ENCODE peak calls at places on chromosomes 16 and 17, in five cellular contexts. Z is Panc1, V is H1, O is sigmoid colon, G is GM12878. C is an unnamed sample.

GRCh38 chr17:76845524-76845923 is 22.7 kb upstream of the MGAT5B start:
- DNase-seq in V (no peak), Z (no peak), G (no peak), O (no peak), C (no peak)

GRCh38 chr16:86170720-86171119 is 271.8 kb downstream of the IRF8 start:
- DNase-seq in V (no peak), G (no peak), O (no peak), Z (no peak), C (no peak)

GRCh38 chr17:73532441-73532901 is 111.8 kb downstream of the SDK2 start:
- DNase-seq in Z (no peak), O (no peak), G (no peak), V (no peak), C (no peak)

GRCh38 chr17:7769854-7770253 is 52.3 kb downstream of the DNAH2 start:
- DNase-seq in O (no peak), G (no peak), Z (no peak), V (no peak), C (no peak)

GRCh38 chr16:57432505-57432904 is 14.7 kb downstream of the CIAPIN1 start:
- DNase-seq in O (no peak), V (no peak), G (no peak), Z (no peak), C (no peak)

GRCh38 chr16:58863761-58864160 is 129.6 kb upstream of the GOT2 start:
- DNase-seq in G (no peak), Z (no peak), O (no peak), V (no peak), C (no peak)

GRCh38 chr17:59038734-59039133 is 67.9 kb downstream of the TRIM37 start:
- DNase-seq in V (no peak), O (no peak), Z (no peak), G (no peak), C (no peak)

GRCh38 chr17:76884995-76885896 is 17.0 kb downstream of the MGAT5B start:
- DNase-seq in O (no peak), V (no peak), G (no peak), Z (no peak), C (no peak)

GRCh38 chr17:75755205-75755901 is 9.6 kb downstream of the GALK1 start:
- DNase-seq in Z (no peak), G (no peak), O (no peak), V (no peak), C (no peak)

GRCh38 chr16:49731911-49732310 is 124.0 kb downstream of the ZNF423 start:
- DNase-seq in Z (no peak), G (no peak), V (no peak), O (no peak), C (no peak)

GRCh38 chr16:51426276-51426675 is 275.2 kb upstream of the SALL1 start:
- DNase-seq in O (no peak), V (no peak), Z (no peak), G (no peak), C (no peak)

GRCh38 chr17:74547736-74548135 is 1.8 kb upstream of the CD300C start:
- DNase-seq in Z (no peak), O (no peak), G (no peak), V (no peak), C (no peak)

GRCh38 chr17:64773836-64774761 is 112.0 kb upstream of the SMURF2 start:
- DNase-seq in V (peak), G (no peak), O (no peak), Z (no peak), C (peak)

GRCh38 chr17:73610331-73610911 is 33.8 kb downstream of the SDK2 start:
- DNase-seq in G (no peak), Z (no peak), V (no peak), O (no peak), C (no peak)

DNA sequence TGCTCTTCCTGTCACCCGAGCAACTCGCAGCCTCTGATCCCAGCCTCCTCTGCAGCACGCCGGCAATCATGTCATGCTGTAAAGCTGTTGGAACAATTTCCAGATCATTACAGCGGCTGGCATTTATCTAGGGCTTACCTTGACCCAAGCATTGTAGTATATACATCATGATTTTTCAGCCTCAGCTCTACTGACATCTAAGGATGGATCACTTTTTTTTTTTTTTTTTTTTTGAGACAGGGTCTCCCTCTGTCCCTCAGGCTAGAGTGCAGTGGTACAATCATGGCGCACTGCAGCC is 103.3 kb downstream of the CMIP start:
- DNase-seq in O (no peak), Z (no peak), G (no peak), V (no peak), C (no peak)
- H3K27ac ChIP-seq in O (no peak), Z (no peak), G (no peak), V (no peak), C (no peak)

GRCh38 chr17:56908061-56908542 is 5.7 kb downstream of the TRIM25 start:
- DNase-seq in G (peak), O (no peak), Z (no peak), V (no peak), C (no peak)
- H3K4me3 ChIP-seq in G (peak), O (no peak), Z (no peak), V (no peak), C (no peak)

GRCh38 chr17:38703742-38704644 is 1.1 kb upstream of the MLLT6 start:
- DNase-seq in G (no peak), O (peak), V (peak), Z (no peak), C (peak)

GRCh38 chr17:38702900-38703741 is 2.0 kb upstream of the MLLT6 start:
- DNase-seq in V (no peak), O (no peak), Z (no peak), G (no peak), C (no peak)

GRCh38 chr17:38704645-38705522 is at the start of gene MLLT6:
- DNase-seq in V (no peak), Z (no peak), G (no peak), O (peak), C (peak)

GRCh38 chr17:38702166-38702899 is 2.7 kb upstream of the MLLT6 start:
- DNase-seq in O (peak), Z (no peak), V (no peak), G (no peak), C (peak)

GRCh38 chr17:38701504-38702165 is 3.4 kb upstream of the MLLT6 start:
- DNase-seq in Z (no peak), G (peak), O (no peak), V (no peak), C (peak)
- TF ChIP-seq POLR2AphosphoS5 in Z (no peak), G (peak), O (no peak), V (no peak), C (peak)

GRCh38 chr17:57508706-57509105 is 236.4 kb downstream of the CCDC182 start:
- DNase-seq in G (no peak), V (no peak), Z (no peak), O (no peak), C (no peak)
- H3K27ac ChIP-seq in G (no peak), V (no peak), Z (no peak), O (no peak), C (no peak)

GRCh38 chr16:1126044-1126443 is 26.9 kb upstream of the CACNA1H start:
- DNase-seq in Z (no peak), G (no peak), O (no peak), V (no peak), C (no peak)

GRCh38 chr16:1127971-1128715 is 24.8 kb upstream of the CACNA1H start:
- DNase-seq in G (no peak), V (no peak), O (no peak), Z (no peak), C (no peak)

GRCh38 chr16:1125471-1125870 is 27.4 kb upstream of the CACNA1H start:
- DNase-seq in O (peak), G (no peak), Z (no peak), V (no peak), C (no peak)

GRCh38 chr16:1127101-1127500 is 25.8 kb upstream of the CACNA1H start:
- DNase-seq in G (no peak), Z (no peak), V (no peak), O (no peak), C (no peak)

GRCh38 chr16:1126577-1126976 is 26.3 kb upstream of the CACNA1H start:
- DNase-seq in O (no peak), Z (no peak), G (no peak), V (no peak), C (no peak)
- H3K4me3 ChIP-seq in O (no peak), Z (no peak), G (no peak), V (no peak), C (no peak)